ENCODE peak calls at places on chromosomes 4 and X, in four cellular contexts. M, N, Z and C are unnamed samples.

GRCh38 chr4:15434086-15434485 is 6.3 kb downstream of the C1QTNF7 start:
- DNase-seq in M (peak), N (no peak), Z (no peak), C (no peak)

GRCh38 chrX:320126-320783 is 1.7 kb upstream of the GTPBP6 start:
- DNase-seq in Z (no peak), N (no peak), M (peak), C (no peak)

GRCh38 chrX:151396042-151396826 is 772 bp upstream of the VMA21 start:
- DNase-seq in N (peak), M (peak), Z (no peak), C (peak)

GRCh38 chr4:52425751-52426326 is 233.3 kb downstream of the USP46 start:
- DNase-seq in N (no peak), Z (no peak), M (no peak), C (no peak)

GRCh38 chr4:170775851-170776250 is 686.1 kb upstream of the AADAT start:
- DNase-seq in N (no peak), M (no peak), Z (no peak), C (no peak)

GRCh38 chr4:28296239-28296638 is 1435.6 kb downstream of the STIM2 start:
- DNase-seq in N (no peak), Z (no peak), M (no peak), C (no peak)

GRCh38 chr4:127609484-127609883 is 23.3 kb upstream of the INTU start:
- DNase-seq in Z (no peak), M (no peak), N (no peak), C (no peak)

GRCh38 chrX:50157545-50158125 is 43.2 kb downstream of the AKAP4 start:
- DNase-seq in N (no peak), M (peak), Z (no peak), C (no peak)

GRCh38 chr4:169270810-169271691 is at the start of gene SH3RF1:
- DNase-seq in Z (peak), N (peak), M (peak), C (peak)

GRCh38 chr4:6916587-6917444 is 7.2 kb downstream of the TBC1D14 start:
- DNase-seq in M (peak), Z (peak), N (no peak), C (no peak)